ENCODE peak calls at places on chromosomes 2 and 18, in nine cellular contexts. J, G, D, W, Q, A, X, P and K are unnamed samples.

GRCh38 chr2:70627499-70627898 is 73.9 kb upstream of the TGFA start:
- DNase-seq in J (no peak), G (no peak), D (no peak), W (no peak), Q (no peak), A (no peak), X (peak; percentile 44), P (no peak), K (no peak)

GRCh38 chr2:30566675-30567074 is 119.6 kb downstream of the LCLAT1 start:
- DNase-seq in J (no peak), G (no peak), D (no peak), W (no peak), Q (no peak), A (no peak), X (no peak), P (no peak), K (no peak)

GRCh38 chr2:29114514-29114840 is 738 bp upstream of the CLIP4 start:
- DNase-seq in J (no peak), G (no peak), D (peak; percentile 37), W (no peak), Q (no peak), A (no peak), X (no peak), P (no peak), K (peak; percentile 32)

GRCh38 chr2:205524656-205525055 is 157.6 kb upstream of the NRP2 start:
- DNase-seq in J (no peak), G (no peak), D (no peak), W (no peak), Q (no peak), A (no peak), X (peak; percentile 38), P (no peak), K (no peak)

GRCh38 chr2:178301595-178302324 is 107.4 kb downstream of the OSBPL6 start:
- DNase-seq in J (no peak), G (no peak), D (no peak), W (no peak), Q (no peak), A (no peak), X (no peak), P (no peak), K (no peak)

GRCh38 chr18:78638889-78639596 is 340.6 kb upstream of the SALL3 start:
- DNase-seq in J (no peak), G (no peak), D (no peak), W (no peak), Q (no peak), A (no peak), X (peak; percentile 26), P (no peak), K (no peak)

GRCh38 chr2:25330273-25330672 is 11.5 kb downstream of the DNMT3A start:
- DNase-seq in J (no peak), G (no peak), D (no peak), W (no peak), Q (no peak), A (no peak), X (no peak), P (no peak), K (no peak)

GRCh38 chr2:63000801-63001200 is 49.8 kb upstream of the OTX1 start:
- DNase-seq in J (no peak), G (no peak), D (no peak), W (no peak), Q (no peak), A (no peak), X (no peak), P (no peak), K (no peak)

GRCh38 chr2:181430406-181431199 is 26.6 kb upstream of the ITGA4 start:
- DNase-seq in J (no peak), G (no peak), D (no peak), W (no peak), Q (no peak), A (no peak), X (no peak), P (peak; percentile 32), K (no peak)

GRCh38 chr2:189836644-189837043 is 52.4 kb downstream of the PMS1 start:
- DNase-seq in J (no peak), G (no peak), D (no peak), W (no peak), Q (no peak), A (peak; percentile 49), X (no peak), P (no peak), K (no peak)